ENCODE peak calls at places on chromosomes 11 and 22, in six cellular contexts. D is neural progenitor cell, I is MM.1S, J is GM23338, V is OCI-LY7, F is hepatocyte. O is an unnamed sample.

GRCh38 chr22:27984001-27984695 is 65.1 kb upstream of the PITPNB start:
- DNase-seq in D (no peak), I (no peak), J (no peak), V (no peak), F (no peak), O (no peak)

GRCh38 chr11:118527109-118527508 is at the start of gene TTC36:
- DNase-seq in D (no peak), I (no peak), J (peak), V (no peak), F (no peak), O (no peak)

GRCh38 chr11:77842451-77843121 is 21.6 kb downstream of the AAMDC start:
- DNase-seq in D (no peak), I (no peak), J (no peak), V (no peak), F (no peak), O (peak)

GRCh38 chr11:91859666-91860065 is 365.0 kb upstream of the FAT3 start:
- DNase-seq in D (no peak), I (no peak), J (no peak), V (no peak), F (no peak), O (peak)

GRCh38 chr11:44437122-44437521 is 127.2 kb upstream of the ALX4 start:
- DNase-seq in D (no peak), I (no peak), J (no peak), V (no peak), F (no peak), O (no peak)

GRCh38 chr11:1855886-1856265 is 3.0 kb downstream of the LSP1 start:
- DNase-seq in D (no peak), I (no peak), J (no peak), V (no peak), F (no peak), O (no peak)

GRCh38 chr11:68497761-68498160 is 37.2 kb downstream of the PPP6R3 start:
- DNase-seq in D (no peak), I (no peak), J (no peak), V (no peak), F (no peak), O (no peak)

GRCh38 chr11:126890561-126890960 is 110.0 kb downstream of the KIRREL3 start:
- DNase-seq in D (peak), I (no peak), J (peak), V (no peak), F (no peak), O (no peak)

GRCh38 chr11:45161252-45162063 is 15.0 kb downstream of the PRDM11 start:
- DNase-seq in D (peak), I (no peak), J (no peak), V (no peak), F (no peak), O (no peak)

GRCh38 chr11:63999349-64000025 is 13.2 kb downstream of the OTUB1 start:
- DNase-seq in D (peak), I (no peak), J (peak), V (no peak), F (peak), O (peak)

GRCh38 chr11:61532136-61533038 is 23.8 kb downstream of the LRRC10B start:
- DNase-seq in D (peak), I (peak), J (peak), V (peak), F (peak), O (peak)

GRCh38 chr11:56714206-56714605 is 15.3 kb downstream of the OR9G1 start:
- DNase-seq in D (no peak), I (no peak), J (no peak), V (no peak), F (no peak), O (no peak)

GRCh38 chr22:27998511-27999410 is 79.7 kb upstream of the PITPNB start:
- DNase-seq in D (no peak), I (no peak), J (no peak), V (no peak), F (no peak), O (no peak)

GRCh38 chr11:61554172-61554988 is 26.5 kb downstream of the SYT7 start:
- DNase-seq in D (no peak), I (no peak), J (no peak), V (no peak), F (no peak), O (no peak)

GRCh38 chr22:37048133-37048532 is 3.4 kb upstream of the KCTD17 start:
- DNase-seq in D (no peak), I (no peak), J (peak), V (no peak), F (no peak), O (no peak)

GRCh38 chr22:49018601-49019000 is 809.1 kb downstream of the BRD1 start:
- DNase-seq in D (no peak), I (no peak), J (no peak), V (no peak), F (no peak), O (no peak)

GRCh38 chr11:74926304-74927030 is 22.4 kb downstream of the XRRA1 start:
- DNase-seq in D (no peak), I (no peak), J (no peak), V (no peak), F (no peak), O (peak)

GRCh38 chr11:75582935-75583709 is 21.1 kb downstream of the SERPINH1 start:
- DNase-seq in D (peak), I (peak), J (peak), V (peak), F (peak), O (peak)

GRCh38 chr11:106091480-106092123 is 14.1 kb downstream of the AASDHPPT start:
- DNase-seq in D (no peak), I (peak), J (no peak), V (no peak), F (peak), O (peak)

GRCh38 chr11:125348704-125349635 is 147.1 kb downstream of the FEZ1 start:
- DNase-seq in D (peak), I (peak), J (peak), V (peak), F (peak), O (peak)

GRCh38 chr22:39661842-39662676 is 91.5 kb downstream of the CACNA1I start:
- DNase-seq in D (peak), I (no peak), J (peak), V (no peak), F (peak), O (no peak)

GRCh38 chr11:75260396-75260795 is 19.8 kb downstream of the TPBGL start:
- DNase-seq in D (no peak), I (no peak), J (no peak), V (no peak), F (no peak), O (no peak)

GRCh38 chr22:17974703-17975372 is 49.5 kb downstream of the MICAL3 start:
- DNase-seq in D (no peak), I (no peak), J (no peak), V (no peak), F (no peak), O (no peak)

GRCh38 chr11:78202733-78203167 is 14.0 kb downstream of the USP35 start:
- DNase-seq in D (no peak), I (peak), J (no peak), V (peak), F (no peak), O (no peak)

GRCh38 chr22:43711681-43712080 is 100.4 kb downstream of the EFCAB6 start:
- DNase-seq in D (no peak), I (no peak), J (no peak), V (no peak), F (no peak), O (no peak)

GRCh38 chr11:18684267-18684666 is 14.3 kb upstream of the TMEM86A start:
- DNase-seq in D (no peak), I (no peak), J (no peak), V (no peak), F (no peak), O (no peak)

GRCh38 chr11:75159081-75159953 is 8.4 kb downstream of the SLCO2B1 start:
- DNase-seq in D (peak), I (no peak), J (peak), V (no peak), F (peak), O (no peak)

GRCh38 chr11:61163714-61164609 is 2.7 kb upstream of the VPS37C start:
- DNase-seq in D (no peak), I (no peak), J (no peak), V (no peak), F (no peak), O (no peak)

GRCh38 chr22:40082184-40082583 is 87.4 kb downstream of the FAM83F start:
- DNase-seq in D (no peak), I (no peak), J (no peak), V (no peak), F (no peak), O (no peak)

GRCh38 chr11:27649800-27650199 is 50.5 kb downstream of the BDNF start:
- DNase-seq in D (no peak), I (no peak), J (no peak), V (no peak), F (no peak), O (no peak)

DNA sequence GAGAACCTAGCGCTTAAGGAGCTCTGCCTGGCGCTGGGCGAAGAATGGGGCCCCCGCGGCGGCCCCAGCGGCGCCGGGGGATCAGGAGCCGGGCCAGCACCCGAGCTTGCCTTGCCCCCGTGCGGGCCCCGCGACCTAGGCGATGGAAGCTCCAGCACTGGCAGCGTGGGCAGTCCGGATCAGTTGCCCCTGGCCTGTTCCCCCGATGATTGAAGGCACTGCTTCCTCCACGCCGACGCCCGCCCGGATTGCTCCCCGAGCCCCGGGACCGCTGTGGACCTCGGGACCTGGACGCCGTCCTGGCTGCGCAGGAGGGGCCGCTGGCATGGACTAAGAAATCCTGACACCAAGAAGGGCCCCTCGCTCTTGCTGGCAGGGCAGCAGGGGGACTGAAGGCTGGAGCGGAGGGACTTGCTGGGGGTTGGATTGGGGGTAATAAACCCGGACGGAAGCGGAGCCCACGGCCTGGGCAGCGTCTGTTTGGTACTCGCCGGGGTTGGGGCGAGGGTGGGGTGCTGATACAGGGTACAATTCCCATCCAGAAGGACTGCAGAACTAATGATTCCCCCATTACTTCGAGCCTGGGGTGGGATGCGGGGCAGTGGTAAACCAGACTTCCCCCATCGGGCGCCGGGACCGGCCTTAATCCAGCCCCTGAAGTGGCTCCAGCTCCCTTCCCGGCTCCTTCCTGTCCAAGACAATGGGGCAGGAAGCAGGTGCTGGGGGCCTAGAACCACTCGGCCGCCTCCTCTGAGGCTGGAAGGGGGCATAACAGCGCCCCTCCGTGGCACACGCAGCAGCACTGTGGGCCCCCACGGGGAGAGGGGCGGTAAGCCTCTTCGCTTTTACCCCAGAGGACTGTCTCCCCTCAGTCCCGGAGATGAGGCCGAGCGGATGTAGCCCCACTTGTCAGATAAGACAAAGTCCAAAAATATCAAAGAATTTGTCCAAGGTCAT is 985 bp downstream of the CCDC85B start:
- DNase-seq in D (peak), I (no peak), J (peak), V (peak), F (no peak), O (peak)
- TF ChIP-seq EZH2phosphoT487 in D (no peak), I (no peak), J (no peak), V (no peak), F (no peak), O (no peak)

DNA sequence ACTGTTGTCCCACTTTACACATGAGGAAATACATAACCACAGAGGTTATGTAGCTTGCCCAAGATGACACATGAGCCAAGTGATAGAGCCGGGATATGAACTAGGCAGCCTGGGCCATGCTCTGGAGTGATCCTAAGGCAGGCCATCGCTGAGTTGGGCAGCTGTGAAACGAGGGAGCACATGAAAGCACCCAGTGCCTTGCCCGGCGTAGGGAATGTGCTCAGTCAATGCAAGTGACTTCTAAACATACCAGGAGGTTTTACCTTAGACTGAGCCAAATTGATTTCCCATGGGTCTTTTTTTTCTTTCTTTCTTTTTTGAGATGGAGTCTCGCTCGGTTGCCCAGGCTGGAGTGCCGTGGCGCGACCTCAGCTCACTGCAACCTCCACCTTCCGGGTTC is 10.5 kb downstream of the GRIK4 start:
- DNase-seq in D (no peak), I (no peak), J (no peak), V (no peak), F (no peak), O (no peak)
- TF ChIP-seq EZH2phosphoT487 in D (no peak), I (no peak), J (no peak), V (no peak), F (no peak), O (no peak)

GRCh38 chr22:34105461-34106062 is 185.3 kb upstream of the LARGE1 start:
- DNase-seq in D (peak), I (peak), J (peak), V (peak), F (peak), O (peak)
- TF ChIP-seq EZH2phosphoT487 in D (no peak), I (no peak), J (no peak), V (no peak), F (no peak), O (no peak)

GRCh38 chr22:23287136-23288095 is 107.1 kb downstream of the BCR start:
- DNase-seq in D (no peak), I (no peak), J (no peak), V (no peak), F (no peak), O (no peak)
- TF ChIP-seq EZH2phosphoT487 in D (no peak), I (no peak), J (no peak), V (no peak), F (no peak), O (no peak)

GRCh38 chr11:16028406-16028805 is 327.9 kb downstream of the SOX6 start:
- DNase-seq in D (no peak), I (no peak), J (no peak), V (no peak), F (no peak), O (no peak)
- TF ChIP-seq EZH2phosphoT487 in D (no peak), I (no peak), J (no peak), V (no peak), F (no peak), O (no peak)

GRCh38 chr11:72347691-72348090 is 86.6 kb downstream of the CLPB start:
- DNase-seq in D (no peak), I (no peak), J (no peak), V (no peak), F (no peak), O (no peak)

GRCh38 chr11:72338266-72338665 is 94.3 kb upstream of the PHOX2A start:
- DNase-seq in D (no peak), I (no peak), J (no peak), V (no peak), F (no peak), O (no peak)

GRCh38 chr11:72338741-72339140 is 94.8 kb upstream of the PHOX2A start:
- DNase-seq in D (no peak), I (no peak), J (no peak), V (no peak), F (no peak), O (peak)

GRCh38 chr11:72348250-72348649 is 86.1 kb downstream of the CLPB start:
- DNase-seq in D (no peak), I (no peak), J (peak), V (no peak), F (no peak), O (no peak)

DNA sequence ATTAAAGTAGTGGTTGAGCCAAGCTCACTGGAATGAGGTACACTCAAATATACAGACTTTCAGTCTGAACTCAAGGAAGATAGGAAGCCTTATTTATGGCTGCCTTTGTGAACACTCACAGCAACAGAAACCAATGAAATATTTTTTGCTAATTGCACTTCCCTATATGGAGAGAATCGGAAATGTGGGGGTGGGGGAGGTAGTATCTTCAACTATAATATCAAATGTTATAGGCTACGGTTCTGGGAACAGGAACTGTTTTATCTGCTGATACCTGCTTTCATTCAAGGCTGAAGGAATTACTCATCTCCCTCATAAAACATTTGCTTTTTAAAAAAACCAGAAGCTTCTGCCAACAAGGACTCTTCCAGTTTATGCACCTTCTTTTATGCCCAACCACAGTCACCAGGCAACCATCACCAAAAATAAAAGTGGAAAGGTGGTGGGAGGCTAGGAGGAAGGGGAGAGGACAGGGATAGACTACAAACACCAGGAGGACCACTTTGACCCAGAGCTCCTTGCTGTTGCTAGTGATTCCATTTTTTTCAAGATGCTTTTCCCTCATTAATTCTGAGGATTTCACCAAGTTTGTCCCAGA is 91.1 kb downstream of the CLPB start:
- DNase-seq in D (no peak), I (no peak), J (no peak), V (no peak), F (no peak), O (peak)
- TF ChIP-seq EZH2phosphoT487 in D (no peak), I (no peak), J (no peak), V (no peak), F (no peak), O (no peak)

O was measured in PC-3.